ENCODE peak calls at places on chromosomes 7 and 10, in seven cellular contexts. W is choroid plexus epithelial cell; N is tibial artery; D is mammary epithelial cell; K is lower lobe of right lung; U is endothelial cell; V is CD8-positive, alpha-beta T cell. P is an unnamed sample.

GRCh38 chr7:150631084-150631824 is 931 bp downstream of the GIMAP6 start:
- DNase-seq in W (no peak), N (no peak), D (no peak), K (peak; percentile 62), U (peak; percentile 12), V (peak; percentile 70), P (no peak)

GRCh38 chr10:107103174-107104025 is 61.1 kb downstream of the SORCS1 start:
- DNase-seq in W (no peak), N (no peak), D (no peak), K (no peak), U (no peak), V (no peak), P (no peak)

GRCh38 chr10:48541144-48541795 is 63.6 kb downstream of the ARHGAP22 start:
- DNase-seq in W (no peak), N (no peak), D (no peak), K (no peak), U (no peak), V (no peak), P (no peak)

GRCh38 chr10:58282615-58283014 is 13.7 kb downstream of the CISD1 start:
- DNase-seq in W (peak; percentile 63), N (no peak), D (no peak), K (no peak), U (no peak), V (no peak), P (no peak)

GRCh38 chr10:6142644-6143043 is 53.8 kb downstream of the RBM17 start:
- DNase-seq in W (no peak), N (no peak), D (no peak), K (no peak), U (no peak), V (no peak), P (no peak)

GRCh38 chr7:30115709-30116297 is 19.0 kb upstream of the MTURN start:
- DNase-seq in W (no peak), N (no peak), D (no peak), K (no peak), U (no peak), V (no peak), P (no peak)

GRCh38 chr7:43869898-43870240 is 552 bp upstream of the MRPS24 start:
- DNase-seq in W (peak; percentile 95), N (peak; percentile 52), D (peak; percentile 93), K (no peak), U (no peak), V (no peak), P (peak; percentile 87)

GRCh38 chr10:538895-539294 is 150.6 kb downstream of the DIP2C start:
- DNase-seq in W (peak; percentile 91), N (no peak), D (peak; percentile 26), K (no peak), U (no peak), V (no peak), P (no peak)

GRCh38 chr7:103660455-103661371 is 214.7 kb upstream of the SLC26A5 start:
- DNase-seq in W (peak; percentile 85), N (no peak), D (peak; percentile 72), K (no peak), U (no peak), V (no peak), P (peak; percentile 6)

GRCh38 chr7:139620676-139621344 is 97.3 kb downstream of the CLEC2L start:
- DNase-seq in W (peak; percentile 44), N (no peak), D (peak; percentile 40), K (no peak), U (peak; percentile 68), V (no peak), P (peak; percentile 39)

GRCh38 chr10:103197177-103197576 is 4.1 kb upstream of the NT5C2 start:
- DNase-seq in W (peak; percentile 66), N (peak; percentile 74), D (peak; percentile 76), K (peak; percentile 59), U (no peak), V (no peak), P (peak; percentile 58)

GRCh38 chr10:91944880-91945630 is 21.5 kb downstream of the BTAF1 start:
- DNase-seq in W (peak; percentile 39), N (no peak), D (peak; percentile 81), K (no peak), U (no peak), V (no peak), P (peak; percentile 11)

DNA sequence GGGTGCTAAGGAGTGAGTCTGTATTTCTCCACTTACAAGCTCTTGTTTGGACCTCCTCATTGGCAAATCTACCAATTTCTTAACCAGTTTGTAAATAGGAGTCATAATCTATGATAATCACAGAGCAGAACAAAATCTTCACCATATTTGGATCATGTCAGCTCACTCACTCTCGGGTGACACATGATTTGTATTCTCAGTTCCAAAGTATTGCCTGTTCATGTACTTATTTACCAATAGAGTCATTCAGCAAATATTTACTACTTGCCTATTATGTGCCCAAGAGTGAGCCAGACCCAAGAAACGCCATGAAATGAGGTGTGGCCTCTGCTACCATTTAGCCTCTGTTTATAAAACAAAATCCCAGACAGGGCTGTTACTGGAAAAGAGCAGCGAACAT is 114.8 kb downstream of the TSPAN12 start:
- DNase-seq in W (no peak), N (no peak), D (no peak), K (no peak), U (no peak), V (no peak), P (no peak)
- TF ChIP-seq CTCF in W (no peak), N (no peak), D (no peak), K (no peak), U (no peak), V (no peak), P (no peak)

GRCh38 chr7:50308301-50309129 is 4.0 kb downstream of the IKZF1 start:
- DNase-seq in W (no peak), N (no peak), D (no peak), K (no peak), U (no peak), V (no peak), P (no peak)

GRCh38 chr7:50304911-50305621 is 550 bp downstream of the IKZF1 start:
- DNase-seq in W (no peak), N (no peak), D (no peak), K (no peak), U (no peak), V (peak; percentile 61), P (no peak)

GRCh38 chr7:50305697-50306300 is 1.3 kb downstream of the IKZF1 start:
- DNase-seq in W (no peak), N (no peak), D (no peak), K (no peak), U (no peak), V (no peak), P (no peak)

GRCh38 chr7:50307368-50308012 is 3.0 kb downstream of the IKZF1 start:
- DNase-seq in W (no peak), N (no peak), D (no peak), K (no peak), U (no peak), V (peak; percentile 58), P (no peak)

GRCh38 chr7:50306491-50307367 is 2.2 kb downstream of the IKZF1 start:
- DNase-seq in W (no peak), N (no peak), D (no peak), K (no peak), U (no peak), V (no peak), P (no peak)
- TF ChIP-seq CTCF in W (no peak), N (no peak), D (no peak), K (no peak), U (no peak), V (no peak), P (no peak)

GRCh38 chr7:24494832-24495231 is 78.4 kb upstream of the PALS2 start:
- DNase-seq in W (no peak), N (no peak), D (no peak), K (no peak), U (no peak), V (no peak), P (no peak)
- TF ChIP-seq CTCF in W (no peak), N (no peak), D (no peak), K (no peak), U (no peak), V (no peak), P (no peak)

GRCh38 chr7:154559454-154559853 is 443.5 kb downstream of the PAXIP1 start:
- DNase-seq in W (no peak), N (no peak), D (no peak), K (no peak), U (no peak), V (no peak), P (no peak)

DNA sequence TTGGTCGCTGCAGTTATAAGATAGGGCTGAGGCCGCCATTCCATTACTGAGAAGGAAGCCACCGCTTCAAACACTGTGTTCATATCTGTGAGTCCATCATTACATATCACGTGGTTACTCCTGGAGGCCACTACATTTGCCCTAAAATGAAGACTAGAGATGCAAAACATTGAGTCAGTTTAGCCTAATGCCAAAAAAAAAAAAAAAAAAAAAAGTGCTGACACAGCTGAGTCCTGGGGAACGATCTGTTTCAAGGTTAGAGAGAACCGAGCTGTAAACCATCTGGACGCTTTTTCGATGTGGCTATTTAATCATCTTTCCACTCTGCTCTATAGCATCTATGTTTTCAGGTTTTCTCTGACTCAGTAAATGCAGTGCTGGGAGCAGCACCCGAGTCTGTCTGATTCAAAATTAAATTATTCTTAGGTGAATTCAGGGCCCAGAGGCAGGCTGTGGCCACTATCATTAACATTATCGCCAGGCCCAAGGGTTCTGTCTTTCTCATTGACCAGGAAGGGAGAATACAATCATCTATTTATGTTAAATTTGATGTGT is 449.1 kb downstream of the PAXIP1 start:
- DNase-seq in W (no peak), N (no peak), D (no peak), K (no peak), U (no peak), V (no peak), P (no peak)
- TF ChIP-seq CTCF in W (no peak), N (no peak), D (no peak), K (no peak), U (no peak), V (no peak), P (no peak)

GRCh38 chr7:44963526-44964290 is 15.1 kb downstream of the MYO1G start:
- DNase-seq in W (no peak), N (no peak), D (no peak), K (no peak), U (no peak), V (no peak), P (no peak)

GRCh38 chr7:44964384-44964830 is 14.4 kb downstream of the MYO1G start:
- DNase-seq in W (peak; percentile 40), N (no peak), D (no peak), K (no peak), U (no peak), V (no peak), P (no peak)

GRCh38 chr7:44961844-44962482 is 16.9 kb downstream of the MYO1G start:
- DNase-seq in W (no peak), N (no peak), D (no peak), K (no peak), U (no peak), V (no peak), P (no peak)

GRCh38 chr7:44964831-44965440 is 13.9 kb downstream of the MYO1G start:
- DNase-seq in W (no peak), N (no peak), D (no peak), K (no peak), U (no peak), V (no peak), P (no peak)

GRCh38 chr7:44962483-44963251 is 16.1 kb downstream of the MYO1G start:
- DNase-seq in W (peak; percentile 28), N (no peak), D (peak; percentile 28), K (no peak), U (peak; percentile 42), V (no peak), P (no peak)
- TF ChIP-seq CTCF in W (no peak), N (no peak), D (no peak), K (no peak), U (no peak), V (no peak), P (no peak)